ENCODE peak calls at places on chromosomes 1 and 21, in four cellular contexts. W, X, L and O are unnamed samples.

GRCh38 chr21:35020446-35020845 is 28.7 kb downstream of the RUNX1 start:
- DNase-seq in W (no peak), X (no peak), L (no peak), O (no peak)

GRCh38 chr1:228307218-228308023 is 99.2 kb downstream of the TRIM11 start:
- DNase-seq in W (no peak), X (no peak), L (no peak), O (no peak)

GRCh38 chr1:26127235-26128163 is 15.9 kb downstream of the PDIK1L start:
- DNase-seq in W (no peak), X (no peak), L (no peak), O (no peak)

GRCh38 chr1:167617100-167617949 is 12.7 kb upstream of the RCSD1 start:
- DNase-seq in W (peak), X (peak), L (no peak), O (no peak)

GRCh38 chr1:18149113-18149641 is 41.6 kb downstream of the IGSF21 start:
- DNase-seq in W (no peak), X (no peak), L (peak), O (peak)

GRCh38 chr1:53508991-53509663 is 49.9 kb downstream of the DMRTB1 start:
- DNase-seq in W (no peak), X (peak), L (no peak), O (no peak)

GRCh38 chr1:150127868-150128267 is 21.8 kb upstream of the PLEKHO1 start:
- DNase-seq in W (no peak), X (no peak), L (no peak), O (no peak)

GRCh38 chr1:172833956-172834355 is 175.1 kb downstream of the FASLG start:
- DNase-seq in W (no peak), X (no peak), L (no peak), O (no peak)

GRCh38 chr1:59514061-59514909 is 217.4 kb downstream of the FGGY start:
- DNase-seq in W (no peak), X (no peak), L (peak), O (no peak)

GRCh38 chr1:247104965-247105364 is 809 bp upstream of the ZNF669 start:
- DNase-seq in W (no peak), X (no peak), L (no peak), O (no peak)

GRCh38 chr1:2384941-2385481 is 6.3 kb downstream of the MORN1 start:
- DNase-seq in W (no peak), X (peak), L (no peak), O (no peak)

GRCh38 chr1:193729429-193729828 is 543.0 kb upstream of the B3GALT2 start:
- DNase-seq in W (no peak), X (no peak), L (no peak), O (no peak)

GRCh38 chr21:35197191-35197590 is 148.1 kb upstream of the RUNX1 start:
- DNase-seq in W (no peak), X (no peak), L (no peak), O (no peak)

GRCh38 chr1:26006710-26007109 is 8.8 kb upstream of the PAFAH2 start:
- DNase-seq in W (no peak), X (no peak), L (no peak), O (no peak)

GRCh38 chr1:19643113-19643512 is 998 bp upstream of the NBL1 start:
- DNase-seq in W (no peak), X (peak), L (peak), O (no peak)

GRCh38 chr1:243465081-243465480 is 209.2 kb downstream of the SDCCAG8 start:
- DNase-seq in W (no peak), X (no peak), L (no peak), O (no peak)

GRCh38 chr1:62285440-62285839 is 33.8 kb downstream of the KANK4 start:
- DNase-seq in W (no peak), X (no peak), L (no peak), O (no peak)

GRCh38 chr1:40884055-40884795 is 22.1 kb upstream of the CITED4 start:
- DNase-seq in W (no peak), X (no peak), L (no peak), O (no peak)

GRCh38 chr1:69743146-69743545 is 175.4 kb downstream of the LRRC7 start:
- DNase-seq in W (no peak), X (no peak), L (no peak), O (no peak)

GRCh38 chr1:3903141-3904005 is 3.3 kb upstream of the C1orf174 start:
- DNase-seq in W (no peak), X (no peak), L (peak), O (no peak)

GRCh38 chr21:42906222-42906621 is 13.1 kb downstream of the NDUFV3 start:
- DNase-seq in W (no peak), X (no peak), L (no peak), O (no peak)

GRCh38 chr1:29256979-29257804 is 20.9 kb downstream of the PTPRU start:
- DNase-seq in W (no peak), X (peak), L (no peak), O (peak)

GRCh38 chr1:71561206-71561605 is 480.4 kb upstream of the ZRANB2 start:
- DNase-seq in W (no peak), X (no peak), L (no peak), O (no peak)

GRCh38 chr1:45304311-45305081 is 22.2 kb upstream of the HPDL start:
- DNase-seq in W (no peak), X (no peak), L (peak), O (no peak)

GRCh38 chr1:60503216-60503615 is 429.6 kb upstream of the C1orf87 start:
- DNase-seq in W (no peak), X (no peak), L (no peak), O (no peak)

GRCh38 chr1:179881642-179882252 is 338 bp upstream of the TOR1AIP1 start:
- DNase-seq in W (no peak), X (no peak), L (peak), O (no peak)

GRCh38 chr1:176541663-176542062 is 78.7 kb downstream of the PAPPA2 start:
- DNase-seq in W (no peak), X (no peak), L (no peak), O (no peak)

GRCh38 chr1:192832492-192832891 is 23.7 kb downstream of the RGS2 start:
- DNase-seq in W (no peak), X (no peak), L (no peak), O (no peak)

GRCh38 chr21:39082656-39083376 is 100.4 kb downstream of the PSMG1 start:
- DNase-seq in W (no peak), X (peak), L (peak), O (no peak)

GRCh38 chr1:10657080-10657847 is 139.2 kb downstream of the CASZ1 start:
- DNase-seq in W (no peak), X (no peak), L (no peak), O (no peak)

GRCh38 chr21:43271452-43272020 is 102.7 kb downstream of the CRYAA start:
- DNase-seq in W (no peak), X (no peak), L (no peak), O (no peak)

GRCh38 chr1:77245724-77246294 is 26.6 kb upstream of the PIGK start:
- DNase-seq in W (no peak), X (no peak), L (no peak), O (no peak)

GRCh38 chr1:11977625-11978024 is 2.6 kb upstream of the MFN2 start:
- DNase-seq in W (no peak), X (no peak), L (no peak), O (no peak)
- TF ChIP-seq FOXK2 in W (no peak), X (no peak), L (no peak), O (no peak)

GRCh38 chr1:155971910-155972809 is 6.2 kb downstream of the ARHGEF2 start:
- DNase-seq in W (no peak), X (no peak), L (no peak), O (no peak)

GRCh38 chr1:155969377-155969791 is 9.0 kb downstream of the ARHGEF2 start:
- DNase-seq in W (no peak), X (no peak), L (no peak), O (no peak)

GRCh38 chr1:155967410-155968400 is 10.6 kb downstream of the ARHGEF2 start:
- DNase-seq in W (no peak), X (no peak), L (peak), O (no peak)

GRCh38 chr1:155968670-155969069 is 9.7 kb downstream of the ARHGEF2 start:
- DNase-seq in W (no peak), X (no peak), L (no peak), O (no peak)

GRCh38 chr1:155970531-155971167 is 7.7 kb downstream of the ARHGEF2 start:
- DNase-seq in W (no peak), X (no peak), L (no peak), O (no peak)
- TF ChIP-seq FOXK2 in W (no peak), X (no peak), L (no peak), O (no peak)

DNA sequence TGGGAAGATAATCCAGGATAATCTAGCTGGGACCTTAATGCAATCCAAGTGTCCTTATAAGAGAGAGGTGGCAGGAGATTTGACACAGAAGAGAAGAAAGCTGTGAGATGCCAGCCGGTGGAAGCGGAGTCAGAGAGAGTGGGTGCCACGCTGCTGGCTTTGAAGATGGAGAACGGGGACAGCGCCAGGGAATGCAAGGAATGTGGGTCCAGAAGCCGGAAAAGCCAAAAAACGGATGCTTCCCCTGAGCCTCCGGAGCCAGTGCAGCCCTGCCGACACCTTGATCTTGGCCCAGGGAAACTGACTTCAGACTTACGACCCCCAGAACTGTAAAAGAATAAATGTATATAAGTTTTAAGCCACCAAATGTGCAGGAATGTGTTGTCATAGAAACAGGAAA is 152.6 kb downstream of the ZNF281 start:
- DNase-seq in W (no peak), X (no peak), L (no peak), O (no peak)
- TF ChIP-seq FOXK2 in W (no peak), X (no peak), L (no peak), O (no peak)

GRCh38 chr1:162578071-162578705 is 16.7 kb downstream of the UAP1 start:
- DNase-seq in W (no peak), X (no peak), L (no peak), O (no peak)
- TF ChIP-seq FOXK2 in W (no peak), X (no peak), L (no peak), O (no peak)

GRCh38 chr1:165395522-165396300 is 39.2 kb upstream of the LMX1A start:
- DNase-seq in W (peak), X (no peak), L (no peak), O (no peak)
- TF ChIP-seq FOXK2 in W (no peak), X (no peak), L (no peak), O (no peak)

DNA sequence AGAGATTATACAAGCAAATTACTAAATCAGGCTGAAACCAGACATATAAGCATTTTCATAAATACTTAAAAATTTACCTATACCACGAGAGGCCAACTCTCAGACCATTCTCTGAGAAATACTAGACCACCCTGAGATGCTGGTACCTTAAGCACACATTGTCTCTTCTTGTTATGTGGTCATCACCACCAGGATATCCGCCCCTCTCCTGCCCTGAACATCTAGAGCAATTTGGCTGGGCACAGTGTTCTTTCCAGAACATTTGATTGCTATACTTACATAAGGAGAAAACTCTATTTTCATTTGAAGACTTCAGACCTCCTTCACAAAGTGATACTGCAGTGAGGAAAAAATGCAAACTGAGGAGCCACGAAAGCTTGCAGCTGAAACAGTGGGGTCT is 36.2 kb upstream of the DUSP10 start:
- DNase-seq in W (no peak), X (no peak), L (no peak), O (no peak)
- TF ChIP-seq FOXK2 in W (no peak), X (no peak), L (no peak), O (no peak)

GRCh38 chr21:27649323-27649722 is 682.4 kb upstream of the ADAMTS5 start:
- DNase-seq in W (no peak), X (no peak), L (no peak), O (no peak)

GRCh38 chr21:27647921-27648320 is 681.0 kb upstream of the ADAMTS5 start:
- DNase-seq in W (no peak), X (no peak), L (no peak), O (no peak)

GRCh38 chr21:27647401-27647800 is 680.5 kb upstream of the ADAMTS5 start:
- DNase-seq in W (no peak), X (no peak), L (no peak), O (no peak)

GRCh38 chr21:27649746-27650145 is 682.9 kb upstream of the ADAMTS5 start:
- DNase-seq in W (no peak), X (no peak), L (no peak), O (no peak)

GRCh38 chr21:27648560-27648959 is 681.7 kb upstream of the ADAMTS5 start:
- DNase-seq in W (no peak), X (no peak), L (no peak), O (no peak)
- TF ChIP-seq FOXK2 in W (no peak), X (no peak), L (no peak), O (no peak)

DNA sequence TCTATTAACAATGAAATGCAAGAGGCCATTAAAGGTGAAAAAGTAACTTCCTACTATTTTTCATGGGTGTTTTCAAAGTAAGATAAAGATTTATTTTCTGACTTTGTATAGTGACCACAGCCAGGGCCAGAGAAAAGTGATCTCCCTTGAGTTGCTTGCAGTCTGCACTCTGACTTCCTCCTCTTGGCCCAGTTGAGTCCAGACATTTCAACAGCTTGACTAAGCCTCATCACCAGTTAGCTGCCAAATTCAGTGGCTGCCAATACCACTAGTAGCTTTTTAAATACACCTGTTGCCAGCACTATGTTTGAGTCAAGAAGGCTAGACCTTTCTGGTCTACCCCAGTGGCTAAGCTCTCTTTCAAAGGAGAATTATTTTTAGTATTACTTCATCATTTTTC is 3.7 kb upstream of the NEK7 start:
- DNase-seq in W (no peak), X (no peak), L (no peak), O (no peak)
- TF ChIP-seq FOXK2 in W (no peak), X (no peak), L (no peak), O (no peak)

DNA sequence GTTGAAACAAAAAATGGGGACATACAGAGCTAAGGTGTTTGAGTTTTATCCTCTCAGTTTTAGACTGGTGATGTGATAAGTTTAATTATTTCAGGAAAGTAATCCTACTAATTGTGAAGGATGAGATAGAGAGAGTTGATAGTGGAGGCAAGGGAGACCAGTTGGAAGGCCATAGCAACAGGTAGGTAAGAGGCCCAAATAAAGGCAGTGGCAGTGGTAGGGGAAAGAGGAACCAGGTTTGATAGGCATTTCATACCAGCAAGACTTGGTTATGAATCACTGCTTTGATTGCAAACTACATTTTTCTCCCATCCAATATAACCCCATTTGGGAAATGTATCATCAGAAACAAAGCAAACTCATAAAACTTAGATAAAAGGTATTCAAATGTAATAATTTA is 63.1 kb upstream of the SH3GLB1 start:
- DNase-seq in W (no peak), X (no peak), L (no peak), O (no peak)
- TF ChIP-seq FOXK2 in W (no peak), X (no peak), L (no peak), O (no peak)